ENCODE peak calls at places on chromosome 22, in six cellular contexts. S is psoas muscle; A is fibroblast of the conjunctiva; F is stimulated activated CD4-positive, alpha-beta T cell treated with anti-CD3 and anti-CD28 coated beads, Interleukin-15, amount 100 ng/mL, for 1 hour; R is mucosa of gallbladder; Y is T1000. Z is an unnamed sample.

GRCh38 chr22:27792452-27793165 is 8.9 kb downstream of the MN1 start:
- DNase-seq in R (no peak), Y (no peak), S (no peak), A (no peak), F (no peak), Z (no peak)

GRCh38 chr22:48631288-48631687 is 1196.4 kb downstream of the BRD1 start:
- DNase-seq in S (no peak), Y (no peak), F (no peak), A (no peak), R (no peak), Z (no peak)

GRCh38 chr22:50471962-50472361 is 2.9 kb downstream of the SBF1 start:
- DNase-seq in Y (no peak), F (no peak), R (no peak), A (no peak), S (no peak), Z (no peak)

GRCh38 chr22:35538801-35539321 is 1.8 kb upstream of the RASD2 start:
- DNase-seq in S (no peak), A (no peak), Y (no peak), R (no peak), F (no peak), Z (no peak)

GRCh38 chr22:50572965-50573364 is 5.3 kb downstream of the CPT1B start:
- DNase-seq in F (no peak), Y (no peak), A (no peak), S (no peak), R (no peak), Z (no peak)

GRCh38 chr22:29475550-29475949 is 4.5 kb upstream of the NEFH start:
- DNase-seq in Y (no peak), S (no peak), R (no peak), A (no peak), F (no peak), Z (no peak)

GRCh38 chr22:30005213-30005857 is 74.9 kb upstream of the HORMAD2 start:
- DNase-seq in R (peak), Y (peak), S (peak), A (peak), F (peak), Z (no peak)

GRCh38 chr22:37904572-37905533 is 1.2 kb upstream of the MICALL1 start:
- DNase-seq in R (no peak), S (peak), Y (peak), A (peak), F (no peak), Z (no peak)

GRCh38 chr22:29114392-29114791 is 41.6 kb downstream of the KREMEN1 start:
- DNase-seq in F (no peak), A (no peak), S (no peak), Y (no peak), R (no peak), Z (no peak)

GRCh38 chr22:21816787-21817496 is 50.5 kb downstream of the MAPK1 start:
- DNase-seq in R (peak), F (no peak), A (peak), S (no peak), Y (no peak), Z (no peak)

GRCh38 chr22:46287873-46288751 is 8.6 kb upstream of the GTSE1 start:
- DNase-seq in R (peak), A (no peak), S (peak), F (no peak), Y (no peak), Z (no peak)

GRCh38 chr22:43993072-43993760 is 30.9 kb upstream of the PARVB start:
- DNase-seq in R (peak), A (peak), S (peak), Y (peak), F (peak), Z (no peak)

GRCh38 chr22:35893698-35894097 is 134.9 kb downstream of the RBFOX2 start:
- DNase-seq in R (no peak), Y (no peak), A (peak), S (no peak), F (no peak), Z (no peak)

GRCh38 chr22:23764931-23765881 is 2.4 kb downstream of the C22orf15 start:
- DNase-seq in R (no peak), F (no peak), Y (no peak), A (no peak), S (peak), Z (no peak)

GRCh38 chr22:41862530-41863266 is 29.8 kb downstream of the SREBF2 start:
- DNase-seq in Y (no peak), F (peak), S (no peak), A (no peak), R (no peak), Z (no peak)

GRCh38 chr22:30425616-30426394 is at the start of gene MTFP1:
- DNase-seq in R (peak), F (peak), A (no peak), Y (no peak), S (peak), Z (peak)

GRCh38 chr22:34808618-34809017 is 257.3 kb upstream of the ISX start:
- DNase-seq in R (no peak), F (no peak), Y (no peak), A (no peak), S (no peak), Z (no peak)

GRCh38 chr22:24445481-24446290 is 18.3 kb downstream of the ADORA2A start:
- DNase-seq in S (no peak), R (no peak), Y (no peak), F (no peak), A (no peak), Z (no peak)

GRCh38 chr22:24996420-24996952 is 44.0 kb downstream of the KIAA1671 start:
- DNase-seq in F (no peak), S (no peak), Y (peak), A (peak), R (no peak), Z (no peak)

GRCh38 chr22:19565921-19566598 is 41.9 kb upstream of the CLDN5 start:
- DNase-seq in Y (no peak), R (no peak), A (no peak), F (no peak), S (no peak), Z (no peak)

GRCh38 chr22:37290737-37291136 is 8.4 kb downstream of the CYTH4 start:
- DNase-seq in R (no peak), S (no peak), Y (no peak), F (no peak), A (no peak), Z (no peak)

GRCh38 chr22:35299217-35299716 is 427 bp upstream of the TOM1 start:
- DNase-seq in F (no peak), S (no peak), Y (no peak), R (no peak), A (no peak), Z (no peak)

GRCh38 chr22:35352214-35353111 is 28.4 kb upstream of the HMOX1 start:
- DNase-seq in A (no peak), F (no peak), R (peak), S (peak), Y (no peak), Z (no peak)

GRCh38 chr22:39254789-39255298 is 10.1 kb upstream of the PDGFB start:
- DNase-seq in A (no peak), F (no peak), R (no peak), Y (peak), S (peak), Z (no peak)

GRCh38 chr22:31923761-31924160 is 20.6 kb upstream of the YWHAH start:
- DNase-seq in R (no peak), A (no peak), Y (no peak), S (no peak), F (no peak), Z (no peak)

GRCh38 chr22:43891360-43892182 is at the start of gene PNPLA5:
- DNase-seq in R (no peak), A (no peak), F (peak), Y (no peak), S (peak), Z (no peak)

GRCh38 chr22:44070029-44070428 is 45.9 kb downstream of the PARVB start:
- DNase-seq in R (no peak), F (no peak), A (no peak), S (no peak), Y (no peak), Z (no peak)

GRCh38 chr22:28582806-28583205 is 96.8 kb downstream of the TTC28 start:
- DNase-seq in S (no peak), F (no peak), R (no peak), Y (no peak), A (peak), Z (no peak)

GRCh38 chr22:22706253-22706940 is 62.0 kb downstream of the GGTLC2 start:
- DNase-seq in A (no peak), S (no peak), R (no peak), F (no peak), Y (no peak), Z (no peak)

GRCh38 chr22:31874821-31875220 is 69.5 kb upstream of the YWHAH start:
- DNase-seq in F (no peak), R (no peak), S (no peak), A (no peak), Y (no peak), Z (no peak)

Z was measured in type B pancreatic cell.